ENCODE peak calls at places on chromosomes 16 and 17, in six cellular contexts. One of them, this sample, is unnamed.

GRCh38 chr17:45225051-45225700 is 3.5 kb downstream of the FMNL1 start:
- DNase-seq in psoas muscle: no peak
- DNase-seq in neural progenitor cell: no peak
- DNase-seq in GM23338: no peak
- DNase-seq in CD4-positive, alpha-beta T cell: peak; percentile 59
- DNase-seq in endodermal cell: no peak
- DNase-seq in this sample: no peak

GRCh38 chr17:48597775-48598631 is 4.4 kb upstream of the HOXB5 start:
- DNase-seq in CD4-positive, alpha-beta T cell: no peak
- DNase-seq in endodermal cell: peak; percentile 83
- DNase-seq in neural progenitor cell: peak; percentile 50
- DNase-seq in psoas muscle: peak; percentile 76
- DNase-seq in GM23338: peak; percentile 65
- DNase-seq in this sample: no peak

GRCh38 chr17:958712-959451 is 20.7 kb downstream of the NXN start:
- DNase-seq in neural progenitor cell: no peak
- DNase-seq in CD4-positive, alpha-beta T cell: no peak
- DNase-seq in psoas muscle: no peak
- DNase-seq in endodermal cell: peak; percentile 73
- DNase-seq in GM23338: peak; percentile 60
- DNase-seq in this sample: no peak

GRCh38 chr16:67697407-67697806 is 21.7 kb downstream of the GFOD2 start:
- DNase-seq in endodermal cell: no peak
- DNase-seq in psoas muscle: no peak
- DNase-seq in neural progenitor cell: no peak
- DNase-seq in GM23338: no peak
- DNase-seq in CD4-positive, alpha-beta T cell: no peak
- DNase-seq in this sample: no peak

GRCh38 chr16:78098087-78098486 is 1.4 kb upstream of the WWOX start:
- DNase-seq in GM23338: no peak
- DNase-seq in CD4-positive, alpha-beta T cell: no peak
- DNase-seq in endodermal cell: no peak
- DNase-seq in psoas muscle: no peak
- DNase-seq in neural progenitor cell: no peak
- DNase-seq in this sample: no peak

GRCh38 chr16:85615852-85616607 is 2.9 kb downstream of the GSE1 start:
- DNase-seq in CD4-positive, alpha-beta T cell: peak; percentile 71
- DNase-seq in neural progenitor cell: peak; percentile 94
- DNase-seq in endodermal cell: peak; percentile 95
- DNase-seq in GM23338: peak; percentile 93
- DNase-seq in psoas muscle: peak; percentile 80
- DNase-seq in this sample: peak; percentile 89

GRCh38 chr17:42272576-42272975 is 3.6 kb downstream of the STAT5B start:
- DNase-seq in psoas muscle: no peak
- DNase-seq in GM23338: no peak
- DNase-seq in CD4-positive, alpha-beta T cell: no peak
- DNase-seq in neural progenitor cell: no peak
- DNase-seq in endodermal cell: no peak
- DNase-seq in this sample: no peak

GRCh38 chr17:7572338-7572587 is 7.2 kb upstream of the CD68 start:
- DNase-seq in psoas muscle: no peak
- DNase-seq in CD4-positive, alpha-beta T cell: no peak
- DNase-seq in neural progenitor cell: no peak
- DNase-seq in endodermal cell: no peak
- DNase-seq in GM23338: no peak
- DNase-seq in this sample: no peak

GRCh38 chr17:18261146-18261515 is 669 bp downstream of the MIEF2 start:
- DNase-seq in CD4-positive, alpha-beta T cell: peak; percentile 18
- DNase-seq in endodermal cell: peak; percentile 81
- DNase-seq in neural progenitor cell: peak; percentile 43
- DNase-seq in GM23338: peak; percentile 53
- DNase-seq in psoas muscle: peak; percentile 88
- DNase-seq in this sample: peak; percentile 51

GRCh38 chr16:212999-213398 is 16.2 kb downstream of the LUC7L start:
- DNase-seq in CD4-positive, alpha-beta T cell: no peak
- DNase-seq in endodermal cell: no peak
- DNase-seq in GM23338: no peak
- DNase-seq in psoas muscle: no peak
- DNase-seq in neural progenitor cell: no peak
- DNase-seq in this sample: no peak

DNA sequence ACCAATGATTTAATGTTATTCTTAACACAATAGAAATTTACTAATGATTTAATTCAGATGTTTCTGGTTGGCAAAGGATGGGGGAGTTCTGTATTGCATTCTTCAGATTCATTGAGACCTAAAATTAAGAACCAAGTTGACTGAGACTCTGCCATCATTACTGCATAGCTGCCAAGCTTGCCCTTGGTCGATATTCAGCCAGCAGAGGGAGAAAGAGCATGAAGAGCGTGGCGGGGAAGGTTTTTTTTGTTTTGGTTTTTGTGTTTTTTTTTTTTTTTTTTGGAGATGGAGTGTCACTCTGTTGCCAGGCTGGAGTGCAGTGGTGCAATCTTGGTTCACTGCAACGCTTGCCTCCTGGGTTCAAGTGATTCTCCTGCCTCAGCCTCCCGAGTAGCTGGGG is 659.4 kb upstream of the EEF2KMT start:
- DNase-seq in GM23338: peak; percentile 49
- DNase-seq in psoas muscle: no peak
- DNase-seq in endodermal cell: peak; percentile 66
- DNase-seq in neural progenitor cell: peak; percentile 12
- DNase-seq in CD4-positive, alpha-beta T cell: no peak
- DNase-seq in this sample: no peak
- TF ChIP-seq CTCF in GM23338: peak; percentile 50
- TF ChIP-seq CTCF in psoas muscle: no peak
- TF ChIP-seq CTCF in endodermal cell: peak; percentile 75
- TF ChIP-seq CTCF in neural progenitor cell: peak; percentile 37
- TF ChIP-seq CTCF in CD4-positive, alpha-beta T cell: no peak
- TF ChIP-seq CTCF in this sample: no peak

DNA sequence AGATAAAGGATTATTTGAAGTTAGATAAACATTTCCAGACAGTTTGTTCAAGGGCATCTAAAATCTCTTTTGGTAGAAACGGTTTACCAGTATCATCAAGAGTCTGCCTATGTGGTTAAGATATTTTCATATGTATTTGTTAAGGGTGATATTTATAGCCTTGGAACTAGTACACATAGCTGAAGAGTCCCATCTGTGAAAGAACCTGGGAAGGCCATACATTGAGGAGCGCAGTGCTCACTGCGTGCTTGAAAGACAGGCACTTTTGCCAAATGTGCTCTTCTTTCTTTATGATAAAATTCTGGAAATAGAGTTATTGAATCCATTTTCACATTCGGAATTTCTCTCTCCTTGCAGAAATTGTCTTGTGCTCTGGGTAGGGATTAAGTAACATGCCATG is 7.7 kb downstream of the IGSF6 start:
- DNase-seq in endodermal cell: no peak
- DNase-seq in GM23338: no peak
- DNase-seq in neural progenitor cell: no peak
- DNase-seq in CD4-positive, alpha-beta T cell: no peak
- DNase-seq in psoas muscle: no peak
- DNase-seq in this sample: no peak
- H3K27ac ChIP-seq in endodermal cell: no peak overlapping the region
- H3K27ac ChIP-seq in GM23338: no peak overlapping the region
- H3K27ac ChIP-seq in neural progenitor cell: no peak overlapping the region
- H3K27ac ChIP-seq in CD4-positive, alpha-beta T cell: peak overlapping the region; percentile 66
- H3K27ac ChIP-seq in psoas muscle: peak overlapping the region; percentile 61
- H3K27ac ChIP-seq in this sample: peak overlapping the region; percentile 37

GRCh38 chr17:5793899-5794298 is 209.6 kb upstream of the NLRP1 start:
- DNase-seq in neural progenitor cell: peak; percentile 53
- DNase-seq in psoas muscle: no peak
- DNase-seq in GM23338: peak; percentile 80
- DNase-seq in endodermal cell: peak; percentile 89
- DNase-seq in CD4-positive, alpha-beta T cell: no peak
- DNase-seq in this sample: no peak

GRCh38 chr17:5789443-5789842 is 205.1 kb upstream of the NLRP1 start:
- DNase-seq in CD4-positive, alpha-beta T cell: no peak
- DNase-seq in psoas muscle: no peak
- DNase-seq in endodermal cell: no peak
- DNase-seq in GM23338: no peak
- DNase-seq in neural progenitor cell: peak; percentile 85
- DNase-seq in this sample: no peak

GRCh38 chr17:5794881-5795486 is 210.7 kb upstream of the NLRP1 start:
- DNase-seq in GM23338: no peak
- DNase-seq in CD4-positive, alpha-beta T cell: no peak
- DNase-seq in psoas muscle: no peak
- DNase-seq in neural progenitor cell: no peak
- DNase-seq in endodermal cell: no peak
- DNase-seq in this sample: no peak

GRCh38 chr17:5797447-5797846 is 213.1 kb upstream of the NLRP1 start:
- DNase-seq in CD4-positive, alpha-beta T cell: no peak
- DNase-seq in endodermal cell: peak; percentile 64
- DNase-seq in GM23338: peak; percentile 16
- DNase-seq in psoas muscle: no peak
- DNase-seq in neural progenitor cell: peak; percentile 25
- DNase-seq in this sample: no peak

DNA sequence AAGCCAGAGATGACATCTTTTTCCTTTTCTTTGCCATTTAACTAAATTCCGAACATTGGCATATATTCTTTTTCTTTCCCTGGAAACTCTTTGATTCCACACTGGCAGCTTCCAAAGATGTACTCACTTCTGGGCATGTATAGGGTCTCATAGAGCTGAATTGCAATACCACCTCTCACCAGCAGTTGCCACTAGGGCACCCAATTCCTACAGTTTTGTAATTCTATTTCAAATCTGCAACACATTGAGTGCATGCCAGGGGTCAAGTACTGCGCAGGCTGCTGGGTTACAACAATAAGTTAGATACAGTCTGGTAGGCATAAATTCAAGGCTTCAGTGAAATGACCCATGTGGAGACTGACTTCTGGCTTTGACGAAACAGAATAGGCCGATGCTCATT is 208.8 kb upstream of the NLRP1 start:
- DNase-seq in GM23338: no peak
- DNase-seq in CD4-positive, alpha-beta T cell: no peak
- DNase-seq in endodermal cell: peak; percentile 26
- DNase-seq in psoas muscle: no peak
- DNase-seq in neural progenitor cell: no peak
- DNase-seq in this sample: no peak
- TF ChIP-seq CTCF in GM23338: peak; percentile 52
- TF ChIP-seq CTCF in CD4-positive, alpha-beta T cell: no peak
- TF ChIP-seq CTCF in endodermal cell: peak; percentile 62
- TF ChIP-seq CTCF in psoas muscle: no peak
- TF ChIP-seq CTCF in neural progenitor cell: peak; percentile 36
- TF ChIP-seq CTCF in this sample: no peak

DNA sequence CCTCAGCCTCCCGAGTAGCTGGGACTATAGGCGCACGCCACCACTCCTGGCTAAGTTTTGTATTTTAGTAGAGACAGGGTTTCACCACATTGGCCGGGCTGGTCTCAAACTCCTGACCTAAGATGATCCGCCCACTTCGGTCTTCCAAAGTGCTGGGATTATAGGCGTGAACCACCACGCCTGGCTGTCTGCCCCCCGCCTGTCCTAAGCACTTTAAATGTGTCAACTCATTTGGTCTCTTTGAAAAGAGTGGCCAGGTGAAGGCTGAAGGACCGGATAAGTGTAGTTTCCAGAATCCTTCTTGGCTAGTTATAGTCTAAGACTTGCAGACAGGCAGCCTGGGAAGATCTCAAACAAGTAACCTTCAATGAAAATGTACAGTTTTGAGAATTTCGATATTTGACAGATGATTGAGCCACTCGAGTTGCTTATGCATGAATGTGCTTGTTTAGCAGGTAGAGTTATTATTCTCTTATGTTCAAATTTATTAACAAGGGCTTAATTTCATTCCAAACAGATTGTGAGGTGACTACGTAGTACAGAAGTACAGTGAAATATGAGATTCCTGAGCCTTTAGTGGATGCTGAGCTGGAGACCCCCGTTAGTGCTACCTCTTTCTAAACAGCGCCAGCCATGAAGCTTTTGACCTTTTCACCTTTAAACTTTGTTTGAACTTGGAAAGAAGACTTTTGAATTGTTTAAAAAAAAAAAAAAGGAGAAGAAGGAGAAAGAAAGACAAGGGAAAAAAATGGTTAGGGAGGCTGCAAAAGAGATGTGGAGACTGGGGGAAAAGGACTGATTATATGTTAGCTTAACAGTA is 164.4 kb upstream of the TBX2 start:
- DNase-seq in endodermal cell: peak; percentile 72
- DNase-seq in neural progenitor cell: no peak
- DNase-seq in CD4-positive, alpha-beta T cell: no peak
- DNase-seq in psoas muscle: no peak
- DNase-seq in GM23338: no peak
- DNase-seq in this sample: no peak
- H3K27ac ChIP-seq in endodermal cell: no peak overlapping the region
- H3K27ac ChIP-seq in neural progenitor cell: no peak overlapping the region
- H3K27ac ChIP-seq in CD4-positive, alpha-beta T cell: no peak overlapping the region
- H3K27ac ChIP-seq in psoas muscle: no peak overlapping the region
- H3K27ac ChIP-seq in GM23338: no peak overlapping the region
- H3K27ac ChIP-seq in this sample: peak overlapping the region; percentile 10

DNA sequence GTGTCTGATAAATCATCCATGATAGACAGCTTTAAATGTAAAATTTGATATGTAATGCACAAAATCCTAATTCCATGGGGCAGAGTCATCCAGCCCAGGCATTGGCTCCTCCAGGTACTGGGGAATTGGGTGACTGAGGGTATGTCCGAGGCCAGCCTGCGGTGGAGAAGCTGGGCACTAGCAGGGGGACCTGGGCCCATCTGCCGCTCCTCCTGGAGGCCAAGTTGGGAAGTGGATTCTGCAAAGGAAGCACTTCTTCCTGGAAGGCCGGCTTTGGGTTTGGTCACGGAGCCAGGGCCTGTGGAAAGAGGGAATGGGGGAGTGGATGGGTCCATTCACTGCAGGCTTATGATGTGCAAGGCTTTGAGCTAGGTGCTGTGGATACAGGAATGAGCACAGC is 85.8 kb downstream of the GNAO1 start:
- DNase-seq in neural progenitor cell: peak; percentile 70
- DNase-seq in psoas muscle: no peak
- DNase-seq in GM23338: peak; percentile 84
- DNase-seq in CD4-positive, alpha-beta T cell: no peak
- DNase-seq in endodermal cell: peak; percentile 89
- DNase-seq in this sample: no peak
- TF ChIP-seq CTCF in neural progenitor cell: peak; percentile 63
- TF ChIP-seq CTCF in psoas muscle: no peak
- TF ChIP-seq CTCF in GM23338: peak; percentile 63
- TF ChIP-seq CTCF in CD4-positive, alpha-beta T cell: no peak
- TF ChIP-seq CTCF in endodermal cell: peak; percentile 82
- TF ChIP-seq CTCF in this sample: no peak

This sample was measured in testis.